ENCODE peak calls at places on chromosome 16, in eight cellular contexts. R, B, U, T, Z, F, H and O are unnamed samples.

GRCh38 chr16:3608069-3608468 is 3.3 kb downstream of the SLX4 start:
- DNase-seq in R (no peak), B (no peak), U (no peak), T (no peak), Z (no peak), F (no peak), H (no peak), O (no peak)

GRCh38 chr16:15539197-15539596 is 103.8 kb downstream of the MARF1 start:
- DNase-seq in R (no peak), B (no peak), U (no peak), T (no peak), Z (peak), F (no peak), H (no peak), O (peak)

GRCh38 chr16:68605746-68606145 is 39.4 kb upstream of the CDH3 start:
- DNase-seq in R (no peak), B (no peak), U (no peak), T (no peak), Z (no peak), F (no peak), H (no peak), O (no peak)

GRCh38 chr16:66069576-66069975 is 296.9 kb upstream of the CDH5 start:
- DNase-seq in R (no peak), B (no peak), U (no peak), T (no peak), Z (no peak), F (no peak), H (no peak), O (no peak)

GRCh38 chr16:46801428-46802049 is 29.4 kb downstream of the C16orf87 start:
- DNase-seq in R (no peak), B (no peak), U (peak), T (no peak), Z (no peak), F (no peak), H (no peak), O (no peak)

GRCh38 chr16:1918890-1919679 is 870 bp upstream of the HS3ST6 start:
- DNase-seq in R (no peak), B (no peak), U (no peak), T (no peak), Z (no peak), F (no peak), H (no peak), O (peak)

GRCh38 chr16:48013476-48013875 is 142.3 kb downstream of the ABCC12 start:
- DNase-seq in R (no peak), B (no peak), U (no peak), T (no peak), Z (peak), F (no peak), H (no peak), O (no peak)

GRCh38 chr16:60945225-60945624 is 1091.0 kb downstream of the CDH8 start:
- DNase-seq in R (peak), B (no peak), U (no peak), T (no peak), Z (no peak), F (no peak), H (no peak), O (peak)

GRCh38 chr16:19718624-19718965 is 524 bp downstream of the IQCK start:
- DNase-seq in R (no peak), B (no peak), U (no peak), T (no peak), Z (no peak), F (no peak), H (no peak), O (no peak)

GRCh38 chr16:85137323-85138072 is 25.2 kb upstream of the CIBAR2 start:
- DNase-seq in R (no peak), B (no peak), U (peak), T (no peak), Z (no peak), F (no peak), H (peak), O (no peak)

GRCh38 chr16:66278111-66278531 is 88.4 kb upstream of the CDH5 start:
- DNase-seq in R (no peak), B (no peak), U (no peak), T (no peak), Z (no peak), F (no peak), H (no peak), O (peak)

GRCh38 chr16:85491798-85492616 is 121.1 kb upstream of the GSE1 start:
- DNase-seq in R (no peak), B (no peak), U (no peak), T (no peak), Z (no peak), F (no peak), H (no peak), O (no peak)

GRCh38 chr16:84220851-84221250 is 19.0 kb downstream of the KCNG4 start:
- DNase-seq in R (no peak), B (no peak), U (no peak), T (no peak), Z (no peak), F (no peak), H (no peak), O (no peak)

GRCh38 chr16:48948911-48949310 is 332.7 kb downstream of the CBLN1 start:
- DNase-seq in R (no peak), B (no peak), U (no peak), T (no peak), Z (no peak), F (no peak), H (no peak), O (no peak)

GRCh38 chr16:75580-76501 is 2.2 kb upstream of the MPG start:
- DNase-seq in R (peak), B (no peak), U (no peak), T (no peak), Z (peak), F (peak), H (peak), O (peak)

GRCh38 chr16:4465977-4466779 is 8.2 kb downstream of the NMRAL1 start:
- DNase-seq in R (no peak), B (peak), U (no peak), T (peak), Z (no peak), F (peak), H (no peak), O (no peak)

GRCh38 chr16:67563708-67564468 is 1.6 kb downstream of the CTCF start:
- DNase-seq in R (no peak), B (no peak), U (peak), T (no peak), Z (peak), F (peak), H (no peak), O (no peak)

GRCh38 chr16:85514295-85514600 is 98.9 kb upstream of the GSE1 start:
- DNase-seq in R (peak), B (no peak), U (no peak), T (no peak), Z (no peak), F (no peak), H (no peak), O (no peak)

GRCh38 chr16:12225282-12225681 is 248.7 kb downstream of the SNX29 start:
- DNase-seq in R (no peak), B (no peak), U (no peak), T (no peak), Z (no peak), F (no peak), H (no peak), O (no peak)

GRCh38 chr16:51898872-51899271 is 648.1 kb downstream of the TOX3 start:
- DNase-seq in R (no peak), B (no peak), U (no peak), T (no peak), Z (no peak), F (no peak), H (no peak), O (no peak)